ENCODE peak calls at places on chromosomes 16 and 17, in seven cellular contexts. B is Peyer's patch, F is body of pancreas, V is fibroblast of mammary gland, R is mammary epithelial cell, M is right lobe of liver, Y is tibial artery. J is an unnamed sample.

GRCh38 chr17:73166731-73167581 is 2.1 kb downstream of the SSTR2 start:
- DNase-seq in F (no peak), Y (no peak), R (no peak), V (no peak), M (no peak), B (no peak), J (no peak)

GRCh38 chr17:55770220-55770870 is 19.5 kb downstream of the PCTP start:
- DNase-seq in Y (no peak), B (no peak), V (peak), R (peak), M (no peak), F (no peak), J (no peak)

GRCh38 chr17:34024303-34025178 is 230.5 kb upstream of the CCL2 start:
- DNase-seq in M (no peak), R (no peak), Y (no peak), F (no peak), B (no peak), V (no peak), J (no peak)

GRCh38 chr17:15651001-15651582 is 31.6 kb upstream of the FBXW10B start:
- DNase-seq in B (no peak), M (no peak), R (no peak), V (no peak), Y (no peak), F (no peak), J (no peak)

GRCh38 chr17:68437979-68438877 is 19.1 kb downstream of the WIPI1 start:
- DNase-seq in R (no peak), M (peak), Y (peak), B (no peak), F (peak), V (no peak), J (no peak)

GRCh38 chr17:37081287-37081686 is 132.5 kb downstream of the AATF start:
- DNase-seq in M (no peak), V (no peak), B (no peak), F (no peak), Y (no peak), R (no peak), J (no peak)

GRCh38 chr17:71063559-71063958 is 894.2 kb downstream of the KCNJ2 start:
- DNase-seq in R (no peak), M (no peak), Y (no peak), F (no peak), V (no peak), B (no peak), J (no peak)

GRCh38 chr17:48647103-48647963 is 21.2 kb upstream of the HOXB9 start:
- DNase-seq in B (no peak), Y (no peak), V (no peak), F (no peak), M (no peak), R (no peak), J (no peak)

GRCh38 chr16:4290236-4290830 is 17.5 kb upstream of the TFAP4 start:
- DNase-seq in R (peak), F (no peak), M (no peak), V (peak), B (no peak), Y (no peak), J (no peak)

GRCh38 chr16:51287231-51287630 is 136.2 kb upstream of the SALL1 start:
- DNase-seq in M (no peak), V (no peak), B (no peak), R (no peak), F (no peak), Y (no peak), J (no peak)

GRCh38 chr17:17696871-17697633 is 15.8 kb downstream of the RAI1 start:
- DNase-seq in Y (no peak), F (peak), B (no peak), V (no peak), M (peak), R (no peak), J (no peak)

GRCh38 chr16:48617711-48618148 is 7.8 kb upstream of the N4BP1 start:
- DNase-seq in F (peak), R (no peak), M (no peak), Y (no peak), B (no peak), V (peak), J (no peak)

GRCh38 chr17:2416010-2416734 is 15.3 kb upstream of the MNT start:
- DNase-seq in V (peak), B (peak), Y (peak), M (peak), R (peak), F (peak), J (no peak)

GRCh38 chr17:35541434-35541833 is 4.0 kb upstream of the SLFN12L start:
- DNase-seq in V (no peak), R (no peak), B (no peak), Y (no peak), F (no peak), M (no peak), J (no peak)

GRCh38 chr17:35543856-35544255 is 6.4 kb upstream of the SLFN12L start:
- DNase-seq in R (no peak), M (no peak), V (no peak), F (no peak), Y (no peak), B (no peak), J (no peak)

GRCh38 chr17:35539659-35540026 is 2.2 kb upstream of the SLFN12L start:
- DNase-seq in V (no peak), F (no peak), M (no peak), R (no peak), B (no peak), Y (no peak), J (no peak)

GRCh38 chr17:35542990-35543389 is 5.5 kb upstream of the SLFN12L start:
- DNase-seq in M (no peak), V (no peak), R (no peak), F (no peak), B (no peak), Y (no peak), J (no peak)

DNA sequence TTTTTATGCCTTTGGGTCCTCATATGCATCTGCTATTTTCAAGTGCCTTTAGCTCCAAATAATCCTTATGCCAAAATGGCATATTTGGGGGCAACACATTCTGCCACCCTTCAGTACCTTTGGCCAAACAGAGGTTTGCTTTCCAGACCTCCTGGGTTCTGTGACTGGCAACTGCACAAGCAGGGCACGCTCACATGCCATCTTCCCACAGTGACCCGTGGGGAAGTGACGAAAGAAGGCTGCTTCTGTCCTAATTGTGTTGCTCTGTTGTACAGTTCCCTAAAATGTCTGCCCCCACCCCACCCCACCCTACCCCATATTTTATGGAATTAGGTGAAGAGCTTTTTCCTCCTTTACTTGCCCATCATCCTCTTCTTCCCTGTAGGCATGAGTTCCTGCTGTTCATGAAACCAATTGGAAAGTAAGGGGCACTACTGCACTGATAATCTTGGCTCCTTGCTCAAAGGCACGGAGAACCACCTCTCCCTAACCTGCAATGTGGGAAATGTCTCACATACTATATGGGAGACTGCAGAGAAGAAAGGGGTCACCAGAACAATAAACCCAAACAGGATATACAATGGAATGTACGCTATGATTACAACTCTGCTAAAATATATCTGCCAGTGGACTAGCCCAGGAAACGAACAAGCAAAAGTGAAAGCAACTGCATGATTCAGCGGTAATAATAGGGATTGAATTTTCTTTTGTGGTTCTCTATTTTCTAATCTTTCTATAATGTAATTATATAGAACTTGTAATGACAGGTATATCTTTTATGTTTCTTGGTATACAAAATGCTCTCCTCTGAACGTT is 3.3 kb upstream of the SLFN12L start:
- DNase-seq in V (peak), Y (no peak), F (peak), M (peak), R (no peak), B (no peak), J (no peak)
- H3K4me3 ChIP-seq in V (no peak), Y (peak), F (no peak), M (peak), R (no peak), B (peak), J (no peak)

GRCh38 chr16:57283214-57283955 is 1.1 kb downstream of the PLLP start:
- DNase-seq in M (no peak), R (no peak), V (no peak), Y (no peak), F (peak), B (peak), J (no peak)
- H3K4me3 ChIP-seq in M (peak), R (no peak), V (no peak), Y (no peak), F (peak), B (peak), J (no peak)

GRCh38 chr17:82753516-82753915 is 1.7 kb downstream of the TBCD start:
- DNase-seq in B (no peak), F (no peak), V (no peak), Y (no peak), R (no peak), M (peak), J (no peak)
- H3K4me3 ChIP-seq in B (no peak), F (no peak), V (peak), Y (no peak), R (no peak), M (no peak), J (peak)

DNA sequence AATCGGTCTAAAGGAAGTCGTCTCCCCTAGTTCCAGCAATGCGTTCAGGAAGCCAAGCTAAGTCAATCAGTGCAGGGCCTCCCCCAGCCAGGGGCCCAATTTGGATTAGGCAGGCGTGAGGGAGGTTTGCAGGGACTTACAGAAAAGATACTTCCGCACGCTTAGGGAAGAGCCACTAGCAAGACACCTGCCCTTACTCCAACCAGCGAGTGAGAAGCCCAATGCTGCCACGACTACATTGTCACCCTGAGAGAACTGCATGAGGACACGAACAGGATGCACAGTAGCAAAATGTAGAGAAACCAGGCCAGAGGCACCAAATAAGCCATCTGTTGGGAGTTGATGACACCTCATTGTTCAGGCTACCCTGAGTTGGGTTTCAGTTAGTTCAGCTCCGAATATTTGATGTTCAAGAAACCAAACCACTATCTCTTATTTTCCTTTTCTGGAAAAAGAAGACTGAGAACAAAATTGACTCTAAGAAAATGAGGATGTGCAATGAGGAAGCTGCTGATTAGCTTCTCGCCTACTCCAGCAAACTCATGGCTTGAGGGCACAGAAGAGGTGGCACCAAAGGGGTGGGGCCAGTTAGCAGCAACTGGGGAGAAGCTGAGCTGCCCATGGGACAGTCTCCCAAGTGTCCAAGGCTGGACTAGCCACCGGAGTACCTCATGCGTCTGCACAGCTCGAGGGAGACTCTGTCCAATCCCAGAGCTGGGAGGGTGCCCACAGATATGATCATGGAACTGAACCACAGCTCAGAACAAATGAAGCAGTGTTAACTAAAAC is 29.3 kb downstream of the TK2 start:
- DNase-seq in Y (no peak), M (no peak), F (peak), B (peak), R (no peak), V (no peak), J (no peak)
- H3K4me3 ChIP-seq in Y (no peak), M (no peak), F (no peak), B (no peak), R (no peak), V (no peak), J (no peak)

GRCh38 chr16:85998178-85998867 is 99.4 kb downstream of the IRF8 start:
- DNase-seq in M (no peak), V (no peak), R (no peak), Y (no peak), F (no peak), B (no peak), J (no peak)
- H3K4me3 ChIP-seq in M (no peak), V (no peak), R (no peak), Y (no peak), F (no peak), B (no peak), J (no peak)

GRCh38 chr17:74544991-74545441 is 899 bp downstream of the CD300C start:
- DNase-seq in B (peak), F (no peak), M (no peak), R (no peak), Y (no peak), V (no peak), J (no peak)
- H3K4me3 ChIP-seq in B (no peak), F (no peak), M (no peak), R (no peak), Y (peak), V (no peak), J (no peak)

GRCh38 chr17:69485126-69485724 is 70.7 kb downstream of the MAP2K6 start:
- DNase-seq in V (peak), R (no peak), M (no peak), B (no peak), F (no peak), Y (no peak), J (no peak)
- H3K4me3 ChIP-seq in V (no peak), R (no peak), M (no peak), B (no peak), F (no peak), Y (peak), J (no peak)

DNA sequence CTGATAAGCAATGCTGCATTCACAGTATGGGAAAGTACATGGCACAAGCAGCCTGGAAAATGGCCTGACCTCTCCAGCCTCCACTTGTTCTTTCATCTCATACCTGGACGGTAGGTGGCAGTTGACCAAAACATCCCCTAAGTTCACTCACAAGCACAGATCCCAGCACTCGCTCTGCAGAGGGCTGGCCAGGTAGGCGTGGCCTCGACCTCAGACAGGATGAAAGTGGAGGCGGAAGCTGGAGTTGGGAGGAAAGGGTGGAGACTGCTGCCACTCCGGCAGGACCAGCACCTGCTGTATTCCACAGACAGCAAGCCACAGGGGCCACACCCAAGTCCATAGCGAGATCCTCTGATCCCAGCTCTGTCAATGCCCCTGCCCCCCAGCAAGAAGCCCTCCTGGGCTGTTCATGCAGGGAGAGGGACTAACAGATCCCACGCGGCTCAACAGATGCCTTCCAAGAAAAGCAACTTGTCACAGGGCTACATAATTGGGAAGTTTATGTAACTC is 31.3 kb downstream of the ZCCHC14 start:
- DNase-seq in B (peak), R (peak), Y (peak), F (peak), M (peak), V (peak), J (no peak)
- H3K4me3 ChIP-seq in B (no peak), R (peak), Y (peak), F (no peak), M (no peak), V (no peak), J (no peak)

DNA sequence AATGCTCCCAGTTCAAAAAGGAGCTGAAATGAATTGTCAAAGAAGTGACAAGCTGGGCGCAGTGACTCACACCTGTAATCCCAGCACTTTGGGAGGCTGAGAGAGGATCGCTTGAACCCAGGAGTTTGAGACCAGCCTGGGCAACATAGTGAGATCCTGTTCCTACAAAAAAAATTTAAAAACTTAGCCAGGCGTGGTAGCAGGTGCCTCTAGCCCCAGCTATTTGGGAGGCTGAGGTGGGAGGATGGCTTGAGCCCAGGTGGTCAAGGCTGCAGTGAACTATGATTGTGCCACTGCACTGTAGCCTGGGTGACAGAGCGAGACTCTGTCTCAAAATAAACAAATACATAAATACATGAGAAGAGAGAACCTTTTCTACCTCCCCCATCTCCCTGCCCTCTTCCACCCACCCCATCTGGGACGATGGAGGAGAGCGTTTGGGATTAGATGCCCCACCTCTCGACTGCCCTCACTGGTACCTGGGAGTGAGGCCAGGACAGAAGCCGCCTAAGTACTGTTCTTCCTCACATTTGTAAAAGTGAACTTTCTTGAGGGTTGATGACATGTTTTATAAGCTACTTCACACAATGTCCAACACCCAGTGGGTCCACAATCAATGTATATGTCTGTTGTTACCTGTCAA is 2.4 kb downstream of the IL4R start:
- DNase-seq in Y (no peak), F (no peak), M (no peak), B (no peak), R (no peak), V (no peak), J (no peak)
- H3K4me3 ChIP-seq in Y (peak), F (no peak), M (peak), B (peak), R (no peak), V (no peak), J (no peak)

J was measured in HFF-Myc.